ENCODE peak calls at places on chromosomes 12 and 14, in six cellular contexts. H is GM23248, O is GM23338, U is PC-3, D is neural progenitor cell, X is MM.1S. R is an unnamed sample.

GRCh38 chr12:46131729-46132128 is 137.1 kb downstream of the SLC38A1 start:
- DNase-seq in H (peak; percentile 19), O (peak; percentile 80), U (peak; percentile 50), D (peak; percentile 25), X (peak; percentile 15), R (peak; percentile 37)

GRCh38 chr12:48618541-48618940 is 48.7 kb upstream of the LALBA start:
- DNase-seq in H (peak; percentile 79), O (peak; percentile 90), U (peak; percentile 89), D (peak; percentile 84), X (peak; percentile 82), R (peak; percentile 77)

GRCh38 chr12:68793975-68794652 is 13.9 kb upstream of the MDM2 start:
- DNase-seq in H (no peak), O (no peak), U (no peak), D (no peak), X (no peak), R (no peak)

GRCh38 chr12:110744697-110745264 is 2.1 kb upstream of the PPP1CC start:
- DNase-seq in H (peak; percentile 48), O (no peak), U (peak; percentile 77), D (peak; percentile 6), X (no peak), R (no peak)

GRCh38 chr12:50825372-50825838 is 17.3 kb upstream of the TMPRSS12 start:
- DNase-seq in H (peak; percentile 86), O (peak; percentile 63), U (peak; percentile 76), D (peak; percentile 37), X (peak; percentile 79), R (peak; percentile 76)

GRCh38 chr12:67519824-67520433 is 128.6 kb upstream of the DYRK2 start:
- DNase-seq in H (no peak), O (peak; percentile 94), U (no peak), D (peak; percentile 73), X (no peak), R (no peak)

GRCh38 chr14:89061696-89062095 is 237.2 kb downstream of the TTC8 start:
- DNase-seq in H (no peak), O (peak; percentile 4), U (no peak), D (no peak), X (no peak), R (no peak)

GRCh38 chr12:44525806-44526654 is 350.1 kb downstream of the NELL2 start:
- DNase-seq in H (no peak), O (peak; percentile 55), U (no peak), D (no peak), X (no peak), R (no peak)

GRCh38 chr14:104239185-104239775 is 100.9 kb downstream of the KIF26A start:
- DNase-seq in H (no peak), O (no peak), U (no peak), D (no peak), X (no peak), R (no peak)

GRCh38 chr14:103551338-103551762 is 11.1 kb downstream of the BAG5 start:
- DNase-seq in H (peak; percentile 70), O (no peak), U (no peak), D (no peak), X (no peak), R (no peak)

GRCh38 chr14:79597561-79597960 is 613.7 kb downstream of the DIO2 start:
- DNase-seq in H (peak; percentile 37), O (no peak), U (no peak), D (no peak), X (no peak), R (no peak)

GRCh38 chr12:94525951-94526350 is 66.3 kb upstream of the CEP83 start:
- DNase-seq in H (no peak), O (no peak), U (no peak), D (no peak), X (no peak), R (no peak)

GRCh38 chr14:71586131-71586893 is 345.9 kb upstream of the RGS6 start:
- DNase-seq in H (peak; percentile 66), O (peak; percentile 24), U (no peak), D (peak; percentile 62), X (no peak), R (no peak)

GRCh38 chr14:77014004-77014604 is 14.4 kb downstream of the IRF2BPL start:
- DNase-seq in H (no peak), O (peak; percentile 43), U (no peak), D (peak; percentile 65), X (no peak), R (no peak)

GRCh38 chr14:36773136-36773540 is 111.5 kb downstream of the PAX9 start:
- DNase-seq in H (peak; percentile 46), O (peak; percentile 59), U (peak; percentile 76), D (no peak), X (no peak), R (no peak)

GRCh38 chr14:76836029-76836630 is 9.9 kb downstream of the LRRC74A start:
- DNase-seq in H (peak; percentile 14), O (no peak), U (no peak), D (no peak), X (no peak), R (no peak)

GRCh38 chr12:124961055-124961454 is 27.9 kb downstream of the DHX37 start:
- DNase-seq in H (no peak), O (no peak), U (no peak), D (no peak), X (no peak), R (no peak)

GRCh38 chr12:99092100-99092851 is 447.2 kb downstream of the APAF1 start:
- DNase-seq in H (no peak), O (no peak), U (no peak), D (no peak), X (no peak), R (peak; percentile 31)

GRCh38 chr14:51419685-51420084 is 179.6 kb downstream of the TMX1 start:
- DNase-seq in H (no peak), O (no peak), U (no peak), D (no peak), X (peak; percentile 45), R (peak; percentile 59)

GRCh38 chr12:47158792-47159191 is 79.0 kb upstream of the AMIGO2 start:
- DNase-seq in H (no peak), O (no peak), U (no peak), D (no peak), X (no peak), R (no peak)

GRCh38 chr14:99648385-99648784 is 3.5 kb downstream of the HHIPL1 start:
- DNase-seq in H (no peak), O (no peak), U (no peak), D (no peak), X (no peak), R (no peak)

GRCh38 chr14:101133068-101133467 is 229.5 kb upstream of the RTL1 start:
- DNase-seq in H (no peak), O (no peak), U (no peak), D (no peak), X (no peak), R (no peak)
- H3K27ac ChIP-seq in H (no peak overlapping the region), O (no peak overlapping the region), U (no peak overlapping the region), D (no peak overlapping the region), X (no peak overlapping the region), R (no peak overlapping the region)

GRCh38 chr14:23354990-23355389 is 2.3 kb upstream of the SLC22A17 start:
- DNase-seq in H (no peak), O (no peak), U (no peak), D (no peak), X (no peak), R (no peak)

GRCh38 chr14:23352506-23353432 is at the start of gene SLC22A17:
- DNase-seq in H (peak; percentile 97), O (peak; percentile 96), U (peak; percentile 72), D (peak; percentile 91), X (no peak), R (no peak)

GRCh38 chr14:23353433-23353780 is 720 bp upstream of the SLC22A17 start:
- DNase-seq in H (no peak), O (no peak), U (no peak), D (no peak), X (no peak), R (no peak)

GRCh38 chr14:23349156-23349845 is 3.4 kb downstream of the SLC22A17 start:
- DNase-seq in H (no peak), O (no peak), U (no peak), D (no peak), X (no peak), R (no peak)

DNA sequence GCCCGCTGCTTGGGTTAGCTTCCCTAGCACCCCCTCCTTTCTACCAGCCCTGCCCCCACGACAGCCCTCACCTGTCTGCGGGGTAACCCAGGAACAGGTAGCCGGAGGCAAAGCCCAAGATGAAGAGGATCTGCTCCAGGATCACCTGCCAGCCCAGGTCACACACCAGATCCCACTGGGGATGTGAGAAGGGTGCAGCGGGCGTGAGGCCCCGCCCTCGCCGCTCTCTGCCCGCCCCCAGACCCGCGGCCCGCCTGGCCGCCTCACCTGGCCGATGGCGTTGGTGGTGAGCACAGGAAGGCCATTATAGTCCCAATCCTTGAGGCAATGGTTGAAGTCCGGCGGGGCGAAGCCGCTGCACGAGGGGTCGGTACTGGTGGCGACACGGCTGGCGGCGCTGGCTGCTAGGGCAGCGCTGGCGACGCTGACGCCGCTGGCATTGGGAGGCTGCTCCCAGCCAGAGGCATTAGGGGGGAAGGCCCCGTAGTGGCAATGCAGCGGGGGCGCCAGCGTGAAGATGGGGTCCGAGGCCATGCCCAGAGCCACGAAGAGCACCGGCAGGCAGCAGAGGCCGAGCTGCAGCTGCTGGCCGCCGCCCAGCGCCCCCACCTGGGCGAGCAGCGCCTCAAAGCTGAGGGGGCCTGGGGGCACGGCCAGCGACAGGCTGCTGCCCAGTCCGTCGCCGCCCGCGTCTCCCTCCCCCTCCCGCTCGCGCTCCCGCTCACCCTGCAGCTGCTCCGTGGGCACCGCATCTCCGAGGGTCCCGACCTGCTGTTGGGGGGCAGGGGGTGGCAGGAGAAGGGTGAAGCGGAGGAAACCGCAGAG is 794 bp downstream of the SLC22A17 start:
- DNase-seq in H (peak; percentile 34), O (peak; percentile 67), U (no peak), D (peak; percentile 74), X (no peak), R (no peak)
- TF ChIP-seq EZH2phosphoT487 in H (no peak), O (no peak), U (no peak), D (no peak), X (no peak), R (no peak)

DNA sequence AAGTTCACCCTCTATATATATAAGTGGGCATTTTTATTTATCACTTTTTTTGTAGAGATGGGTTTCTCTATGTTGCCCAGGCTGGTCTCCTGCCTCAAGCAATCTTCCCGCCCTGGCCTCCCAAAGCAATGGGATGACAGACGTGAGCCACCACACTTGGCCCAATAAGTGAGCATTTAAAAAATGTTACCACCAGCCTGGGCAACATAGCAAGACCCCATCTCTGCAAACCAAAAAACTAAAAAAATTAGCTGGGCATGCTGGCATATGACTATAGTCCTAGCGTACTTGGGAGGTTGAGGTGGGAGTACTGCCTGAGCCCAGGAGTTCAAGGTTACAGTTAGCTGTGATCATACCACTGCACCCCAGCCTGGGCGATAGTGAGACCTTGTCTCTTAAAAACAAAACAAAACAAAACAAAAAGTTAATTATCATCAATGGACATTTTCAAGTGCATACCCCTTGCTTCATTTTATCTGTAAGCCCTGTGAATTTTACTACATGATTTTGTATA is 23.7 kb downstream of the UBE2N start:
- DNase-seq in H (no peak), O (no peak), U (no peak), D (no peak), X (no peak), R (no peak)
- H4K20me1 ChIP-seq in H (peaks cover 3% of the 10 kb centered on the region), O (peaks cover 75% of the 10 kb centered on the region), U (peaks cover 78% of the 10 kb centered on the region), D (peaks cover 80% of the 10 kb centered on the region), X (peaks cover 30% of the 10 kb centered on the region), R (peaks cover 78% of the 10 kb centered on the region)

GRCh38 chr14:96176811-96177211 is 27.8 kb upstream of the BDKRB2 start:
- DNase-seq in H (peak; percentile 93), O (no peak), U (no peak), D (no peak), X (no peak), R (no peak)
- H3K27ac ChIP-seq in H (peak overlapping the region; percentile 81), O (no peak overlapping the region), U (no peak overlapping the region), D (no peak overlapping the region), X (no peak overlapping the region), R (no peak overlapping the region)